ENCODE peak calls at places on chromosomes 4 and X, in four cellular contexts. T is coronary artery, R is choroid plexus epithelial cell, V is progenitor cell of endocrine pancreas. G is an unnamed sample.

GRCh38 chrX:70129811-70130210 is 3.4 kb upstream of the IGBP1 start:
- DNase-seq in R (no peak), T (no peak), V (no peak), G (no peak)

GRCh38 chrX:153908219-153908875 is 3.9 kb downstream of the AVPR2 start:
- DNase-seq in V (no peak), T (no peak), R (no peak), G (no peak)

GRCh38 chr4:86223472-86223871 is 136.4 kb downstream of the MAPK10 start:
- DNase-seq in R (peak; percentile 70), V (no peak), T (no peak), G (peak; percentile 22)

GRCh38 chrX:130264573-130264972 is 4.1 kb downstream of the ZNF280C start:
- DNase-seq in V (no peak), T (no peak), R (peak; percentile 38), G (no peak)

GRCh38 chr4:116522922-116523321 is 562.5 kb downstream of the TRAM1L1 start:
- DNase-seq in T (no peak), V (no peak), R (no peak), G (no peak)

GRCh38 chr4:3850128-3850527 is 83.9 kb downstream of the ADRA2C start:
- DNase-seq in T (no peak), V (no peak), R (no peak), G (no peak)

GRCh38 chr4:56698329-56698728 is 17.2 kb upstream of the HOPX start:
- DNase-seq in T (no peak), V (no peak), R (peak; percentile 43), G (no peak)

GRCh38 chr4:140185725-140186124 is 31.7 kb upstream of the MAML3 start:
- DNase-seq in V (no peak), T (no peak), R (no peak), G (no peak)

GRCh38 chrX:133971586-133971985 is 13.8 kb downstream of the GPC3 start:
- DNase-seq in R (no peak), T (no peak), V (no peak), G (no peak)

GRCh38 chr4:617644-618330 is 7.6 kb upstream of the PDE6B start:
- DNase-seq in R (no peak), T (no peak), V (no peak), G (no peak)

GRCh38 chr4:31089815-31090214 is 369.6 kb downstream of the PCDH7 start:
- DNase-seq in T (no peak), R (peak; percentile 92), V (no peak), G (no peak)

GRCh38 chr4:100574607-100575006 is 56.8 kb upstream of the EMCN start:
- DNase-seq in T (no peak), V (no peak), R (no peak), G (no peak)

GRCh38 chr4:172356002-172356401 is 542.8 kb downstream of the GALNTL6 start:
- DNase-seq in R (peak; percentile 14), T (no peak), V (no peak), G (no peak)

GRCh38 chr4:34183916-34184315 is 2060.4 kb downstream of the ARAP2 start:
- DNase-seq in T (no peak), V (no peak), R (no peak), G (no peak)

GRCh38 chr4:54423066-54423465 is 194.0 kb downstream of the PDGFRA start:
- DNase-seq in R (no peak), V (no peak), T (no peak), G (no peak)

GRCh38 chr4:1170156-1170804 is 2.1 kb downstream of the SPON2 start:
- DNase-seq in T (no peak), R (no peak), V (no peak), G (no peak)

GRCh38 chrX:97252111-97252510 is 368.4 kb downstream of the RPA4 start:
- DNase-seq in T (no peak), V (no peak), R (no peak), G (no peak)

GRCh38 chrX:134171661-134172587 is 65.1 kb upstream of the CCDC160 start:
- DNase-seq in V (peak; percentile 21), T (no peak), R (peak; percentile 12), G (peak; percentile 46)

GRCh38 chr4:136864580-136865185 is 667.6 kb downstream of the PCDH18 start:
- DNase-seq in T (no peak), V (no peak), R (peak; percentile 91), G (peak; percentile 46)

GRCh38 chrX:38898261-38898660 is 97.0 kb downstream of the MID1IP1 start:
- DNase-seq in T (no peak), V (no peak), R (no peak), G (no peak)

GRCh38 chrX:130139474-130140201 is 26.0 kb downstream of the AIFM1 start:
- DNase-seq in V (no peak), T (no peak), R (peak; percentile 25), G (no peak)

GRCh38 chr4:68883870-68884269 is 67.7 kb downstream of the UGT2A3 start:
- DNase-seq in R (no peak), T (no peak), V (no peak), G (no peak)

GRCh38 chr4:165874799-165875371 is 1.8 kb downstream of the TLL1 start:
- DNase-seq in V (peak; percentile 18), R (no peak), T (no peak), G (peak; percentile 60)

GRCh38 chrX:17405225-17405969 is 30.4 kb downstream of the NHS start:
- DNase-seq in R (no peak), V (no peak), T (no peak), G (no peak)

GRCh38 chrX:154457491-154458115 is 478 bp upstream of the PLXNA3 start:
- DNase-seq in R (no peak), V (peak; percentile 38), T (no peak), G (peak; percentile 54)

GRCh38 chr4:40918330-40918729 is 168.6 kb downstream of the NSUN7 start:
- DNase-seq in R (peak; percentile 85), V (no peak), T (peak; percentile 87), G (no peak)

GRCh38 chr4:147853706-147854105 is 121.8 kb downstream of the ARHGAP10 start:
- DNase-seq in R (no peak), T (no peak), V (no peak), G (no peak)

GRCh38 chrX:97372006-97372766 is 488.5 kb downstream of the RPA4 start:
- DNase-seq in V (no peak), T (no peak), R (no peak), G (no peak)

GRCh38 chr4:100169796-100170485 is 20.3 kb downstream of the DDIT4L start:
- DNase-seq in R (no peak), V (no peak), T (no peak), G (no peak)

GRCh38 chrX:82732861-82733260 is 775.2 kb upstream of the POU3F4 start:
- DNase-seq in V (no peak), R (no peak), T (no peak), G (no peak)

GRCh38 chr4:141652161-141652778 is 15.9 kb downstream of the IL15 start:
- DNase-seq in R (peak; percentile 89), T (no peak), V (no peak), G (no peak)

GRCh38 chrX:50081282-50081955 is 119.4 kb downstream of the AKAP4 start:
- DNase-seq in R (peak; percentile 49), T (no peak), V (no peak), G (peak; percentile 16)

DNA sequence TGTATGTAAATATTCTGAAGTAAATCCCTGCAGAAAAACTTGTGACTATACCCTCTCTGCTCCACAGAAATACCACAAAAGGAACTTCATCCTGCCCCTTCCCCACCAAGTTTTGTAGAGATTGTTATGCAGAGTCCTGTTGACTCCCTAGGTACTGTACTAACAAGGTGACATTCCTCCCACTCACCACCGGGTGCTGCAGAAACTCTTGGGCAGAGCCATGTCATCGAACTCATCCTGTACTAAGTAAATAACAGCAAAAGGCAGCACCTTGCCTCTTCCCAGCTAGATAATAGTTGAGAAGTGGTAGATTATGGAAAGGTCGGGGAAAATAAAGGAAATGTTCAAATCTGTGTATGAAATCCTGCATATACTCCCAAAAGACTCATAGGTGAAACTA is 233.3 kb downstream of the STPG2 start:
- DNase-seq in R (peak; percentile 0), T (no peak), V (no peak), G (no peak)
- TF ChIP-seq CTCF in R (no peak), T (no peak), V (peak; percentile 19), G (no peak)

DNA sequence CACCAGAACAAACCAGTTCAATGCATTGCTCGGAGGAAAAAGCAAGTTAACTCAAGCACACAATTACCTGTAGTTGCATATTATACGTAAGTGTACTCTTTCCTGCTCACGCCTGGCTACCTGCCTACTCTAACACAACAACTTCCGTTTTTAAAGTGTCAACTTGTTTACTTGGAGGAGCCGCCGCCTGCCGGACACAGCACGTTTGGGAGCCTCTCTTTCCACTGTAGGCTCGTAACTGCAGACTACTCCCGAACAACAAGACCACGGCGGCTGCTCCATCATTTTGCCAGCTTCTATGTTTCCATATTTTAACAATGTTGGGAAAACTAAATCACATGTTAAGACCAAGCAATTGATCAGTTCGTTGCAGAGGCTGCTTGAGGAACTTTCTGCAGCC is 882 bp downstream of the MTNR1A start:
- DNase-seq in R (peak; percentile 38), V (no peak), T (no peak), G (peak; percentile 37)
- TF ChIP-seq CTCF in R (peak; percentile 40), V (peak; percentile 41), T (no peak), G (peak; percentile 18)

GRCh38 chr4:94126669-94127068 is 81.0 kb upstream of the SMARCAD1 start:
- DNase-seq in V (no peak), T (no peak), R (peak; percentile 21), G (no peak)
- TF ChIP-seq CTCF in V (peak; percentile 42), T (no peak), R (peak; percentile 40), G (no peak)

DNA sequence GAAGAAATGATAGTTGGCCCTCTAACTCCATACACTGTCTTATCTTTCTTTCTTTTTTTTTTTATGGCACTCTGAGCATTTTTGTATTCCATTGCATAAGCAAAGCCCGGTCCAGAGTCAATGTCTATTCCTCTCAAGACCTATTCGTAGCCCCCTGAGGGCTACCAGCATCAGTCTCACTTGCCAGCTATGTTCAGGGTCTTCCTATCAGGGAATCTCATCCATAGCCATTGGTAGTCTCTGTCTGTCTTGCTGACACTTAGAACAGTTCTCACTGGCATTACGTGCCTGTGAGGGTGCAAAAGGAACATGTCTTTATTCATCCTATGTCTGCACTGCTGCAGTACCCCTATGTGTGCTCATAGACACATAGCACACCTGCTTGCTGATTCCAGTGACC is 51.0 kb downstream of the BMP2K start:
- DNase-seq in V (no peak), T (no peak), R (no peak), G (no peak)
- TF ChIP-seq CTCF in V (no peak), T (no peak), R (no peak), G (no peak)

DNA sequence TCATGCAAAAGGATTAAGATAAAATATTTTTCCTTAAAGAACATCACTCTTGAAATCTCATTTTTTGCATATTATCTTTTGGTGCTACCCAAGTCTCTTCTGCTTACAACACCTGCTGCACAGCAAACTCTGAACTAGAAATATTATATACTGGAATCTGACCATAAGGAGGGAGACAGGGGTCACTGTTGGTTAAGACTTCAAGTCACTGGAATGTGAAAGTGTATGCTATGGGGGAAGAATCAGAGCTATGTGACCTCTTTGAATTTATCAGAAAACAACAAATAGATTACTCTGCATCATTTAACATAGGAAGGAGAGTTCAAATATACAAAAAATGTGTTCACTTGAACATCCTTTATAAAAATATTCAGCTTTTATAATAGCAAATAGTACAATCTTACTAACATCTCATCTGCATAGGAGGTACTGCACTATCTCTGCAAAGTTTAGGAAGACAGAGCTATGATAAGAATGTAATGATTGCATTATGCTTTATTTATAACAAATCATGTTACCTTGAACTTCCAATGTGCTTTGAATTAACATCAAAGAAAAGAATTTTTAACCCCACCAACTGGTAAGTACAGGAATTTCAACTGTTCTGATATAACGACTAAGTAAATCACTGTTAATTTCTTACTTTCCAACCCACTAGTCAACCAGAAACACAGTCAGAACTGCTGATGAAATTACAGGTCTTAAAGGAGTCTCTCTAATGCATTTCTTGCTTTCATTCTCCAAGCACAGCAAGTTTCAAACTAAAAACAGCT is 69.8 kb downstream of the ZNF827 start:
- DNase-seq in R (peak; percentile 55), V (no peak), T (no peak), G (no peak)
- TF ChIP-seq CTCF in R (peak; percentile 36), V (no peak), T (no peak), G (no peak)

GRCh38 chr4:82780398-82781231 is 18.0 kb downstream of the SCD5 start:
- DNase-seq in R (peak; percentile 95), T (peak; percentile 72), V (no peak), G (no peak)
- TF ChIP-seq CTCF in R (peak; percentile 49), T (no peak), V (peak; percentile 15), G (no peak)

G was measured in nephron progenitor cell.